ENCODE peak calls at places on chromosomes 3 and 15, in five cellular contexts. E is left ventricle myocardium inferior, O is mucosa of descending colon, Y is body of pancreas, X is uterus. R is an unnamed sample. For H3K4me1, the result is how much of the 10 kb centered on the place peaks cover.

GRCh38 chr3:89533320-89533719 is 425.9 kb downstream of the EPHA3 start:
- DNase-seq in E (no peak), O (no peak), Y (no peak), X (no peak), R (no peak)

GRCh38 chr3:65894126-65894525 is 144.6 kb downstream of the MAGI1 start:
- DNase-seq in E (no peak), O (no peak), Y (no peak), X (no peak), R (no peak)

GRCh38 chr3:13850161-13850945 is 29.5 kb downstream of the WNT7A start:
- DNase-seq in E (no peak), O (no peak), Y (peak), X (no peak), R (peak)

GRCh38 chr15:96321422-96322391 is 8.8 kb upstream of the NR2F2 start:
- DNase-seq in E (no peak), O (no peak), Y (no peak), X (peak), R (no peak)

GRCh38 chr3:46874430-46874829 is 3.1 kb upstream of the PTH1R start:
- DNase-seq in E (peak), O (no peak), Y (no peak), X (no peak), R (no peak)

GRCh38 chr3:42830437-42831320 is 21.4 kb downstream of the ACKR2 start:
- DNase-seq in E (no peak), O (no peak), Y (no peak), X (no peak), R (peak)

GRCh38 chr15:95866698-95867440 is 463.6 kb upstream of the NR2F2 start:
- DNase-seq in E (no peak), O (no peak), Y (no peak), X (no peak), R (no peak)

GRCh38 chr3:178318957-178319528 is 217.2 kb upstream of the KCNMB2 start:
- DNase-seq in E (no peak), O (no peak), Y (no peak), X (no peak), R (peak)

GRCh38 chr3:31050296-31050695 is 155.8 kb upstream of the GADL1 start:
- DNase-seq in E (no peak), O (no peak), Y (no peak), X (no peak), R (no peak)

GRCh38 chr3:58059349-58060321 is 51.4 kb downstream of the FLNB start:
- DNase-seq in E (no peak), O (peak), Y (peak), X (peak), R (peak)

GRCh38 chr3:190519886-190520285 is 6.0 kb downstream of the IL1RAP start:
- DNase-seq in E (no peak), O (no peak), Y (no peak), X (no peak), R (no peak)

GRCh38 chr15:94692697-94693096 is 461.3 kb downstream of the MCTP2 start:
- DNase-seq in E (no peak), O (no peak), Y (no peak), X (no peak), R (no peak)

GRCh38 chr3:29415824-29416223 is 135.0 kb downstream of the RBMS3 start:
- DNase-seq in E (no peak), O (no peak), Y (no peak), X (no peak), R (no peak)

GRCh38 chr3:178772746-178773145 is 236.5 kb downstream of the KCNMB2 start:
- DNase-seq in E (no peak), O (no peak), Y (no peak), X (no peak), R (no peak)

DNA sequence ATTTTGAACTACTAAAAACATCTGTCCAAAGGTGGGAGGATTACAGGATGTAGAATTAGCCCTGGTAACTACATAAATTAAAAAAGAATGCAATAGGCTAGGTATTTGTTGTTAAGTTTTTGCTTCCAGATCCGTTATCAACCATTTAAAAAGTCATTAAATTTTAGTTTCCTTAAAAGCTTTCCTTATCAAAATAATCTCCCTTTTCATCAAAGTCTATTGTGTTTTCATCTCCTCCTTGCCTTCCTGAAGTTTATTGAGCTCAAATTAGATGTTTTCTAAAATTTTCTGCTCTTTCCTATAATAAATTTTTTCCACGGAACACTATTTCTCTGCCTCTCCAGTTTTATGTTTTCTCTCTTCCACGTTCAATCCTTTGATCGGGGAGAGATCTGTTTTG is 108.6 kb downstream of the MEX3B start:
- DNase-seq in E (no peak), O (no peak), Y (no peak), X (no peak), R (no peak)
- TF ChIP-seq CTCF in E (no peak), O (no peak), Y (no peak), X (no peak), R (no peak)

GRCh38 chr3:171285287-171285686 is 174.9 kb downstream of the TNIK start:
- DNase-seq in E (no peak), O (no peak), Y (no peak), X (no peak), R (no peak)
- H3K4me1 ChIP-seq in E (half or more), O (under half), Y (under half), X (under half), R (under half)

GRCh38 chr3:164419220-164419619 is 659.1 kb downstream of the SI start:
- DNase-seq in E (no peak), O (no peak), Y (no peak), X (no peak), R (no peak)
- TF ChIP-seq CTCF in E (no peak), O (no peak), Y (no peak), X (no peak), R (no peak)

DNA sequence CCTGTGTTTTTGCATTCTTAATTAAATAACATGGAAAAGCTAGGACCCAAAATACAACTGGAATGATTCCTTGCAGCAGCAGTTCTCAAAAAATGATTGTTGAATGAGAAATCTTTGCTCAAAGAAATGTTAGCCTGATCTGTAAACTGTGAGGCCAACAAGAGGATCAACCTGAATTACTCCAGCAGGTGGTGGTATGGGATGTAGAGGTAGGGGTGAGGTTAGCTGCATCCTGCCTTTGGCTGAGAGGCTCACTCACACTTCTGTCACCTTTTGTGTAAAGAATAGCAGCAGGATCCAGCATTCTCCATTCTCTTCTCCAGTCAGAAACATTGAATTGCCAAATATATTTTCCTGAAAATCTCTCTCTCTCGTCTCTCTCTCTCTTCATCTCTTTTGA is 26.5 kb upstream of the FAM98B start:
- DNase-seq in E (no peak), O (no peak), Y (no peak), X (no peak), R (no peak)
- H3K4me1 ChIP-seq in E (under half), O (under half), Y (under half), X (under half), R (under half)

DNA sequence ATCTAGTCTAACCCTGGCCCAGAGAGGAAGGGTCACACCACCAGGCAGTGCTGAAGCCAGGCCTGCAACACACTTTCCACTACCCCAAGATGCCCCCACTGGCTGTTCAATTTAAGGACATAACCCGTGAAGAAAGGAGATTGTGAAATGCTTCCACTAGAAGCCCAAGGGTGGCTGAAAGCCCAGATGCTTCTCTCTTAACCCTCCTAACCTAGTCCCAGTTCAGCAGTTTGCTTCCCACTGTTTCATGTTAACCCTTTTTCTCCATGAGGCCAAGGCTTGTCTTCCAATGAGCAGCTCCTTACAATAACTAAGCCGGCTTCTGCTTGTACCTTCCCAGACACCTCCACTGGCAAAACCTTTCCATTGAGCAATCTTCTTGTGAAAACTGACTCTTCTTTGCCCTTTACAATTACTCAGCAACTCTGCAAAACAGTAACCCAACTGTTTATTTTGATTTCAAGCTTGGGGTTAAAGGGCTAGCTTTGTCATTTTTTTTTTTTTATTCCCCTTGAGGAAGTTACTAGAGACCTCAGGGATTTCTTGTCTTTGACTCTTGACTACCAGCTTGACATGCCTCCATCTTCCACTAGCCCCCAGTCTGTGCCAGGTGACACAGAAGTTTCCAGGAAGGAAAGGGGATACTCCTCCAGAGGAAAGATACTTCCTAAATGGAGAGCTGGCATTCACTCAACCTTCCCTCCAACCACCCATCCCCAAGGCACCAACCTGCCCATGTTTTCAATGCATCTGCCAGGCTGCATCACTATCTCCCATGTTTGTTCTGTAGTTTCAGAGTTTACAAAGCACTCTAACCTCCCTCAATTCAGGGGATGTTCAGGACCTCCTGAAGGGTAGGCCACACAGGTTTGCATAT is 198.6 kb upstream of the LPP start:
- DNase-seq in E (no peak), O (no peak), Y (no peak), X (peak), R (no peak)
- TF ChIP-seq CTCF in E (no peak), O (no peak), Y (no peak), X (no peak), R (no peak)

GRCh38 chr3:143973352-143974021 is 1.9 kb downstream of the DIPK2A start:
- DNase-seq in E (no peak), O (no peak), Y (no peak), X (no peak), R (no peak)

GRCh38 chr3:143975549-143976152 is 4.0 kb downstream of the DIPK2A start:
- DNase-seq in E (no peak), O (no peak), Y (no peak), X (no peak), R (peak)

GRCh38 chr3:143972495-143973351 is 1.1 kb downstream of the DIPK2A start:
- DNase-seq in E (peak), O (peak), Y (peak), X (peak), R (peak)

GRCh38 chr3:143974877-143975238 is 3.2 kb downstream of the DIPK2A start:
- DNase-seq in E (no peak), O (no peak), Y (no peak), X (no peak), R (no peak)

DNA sequence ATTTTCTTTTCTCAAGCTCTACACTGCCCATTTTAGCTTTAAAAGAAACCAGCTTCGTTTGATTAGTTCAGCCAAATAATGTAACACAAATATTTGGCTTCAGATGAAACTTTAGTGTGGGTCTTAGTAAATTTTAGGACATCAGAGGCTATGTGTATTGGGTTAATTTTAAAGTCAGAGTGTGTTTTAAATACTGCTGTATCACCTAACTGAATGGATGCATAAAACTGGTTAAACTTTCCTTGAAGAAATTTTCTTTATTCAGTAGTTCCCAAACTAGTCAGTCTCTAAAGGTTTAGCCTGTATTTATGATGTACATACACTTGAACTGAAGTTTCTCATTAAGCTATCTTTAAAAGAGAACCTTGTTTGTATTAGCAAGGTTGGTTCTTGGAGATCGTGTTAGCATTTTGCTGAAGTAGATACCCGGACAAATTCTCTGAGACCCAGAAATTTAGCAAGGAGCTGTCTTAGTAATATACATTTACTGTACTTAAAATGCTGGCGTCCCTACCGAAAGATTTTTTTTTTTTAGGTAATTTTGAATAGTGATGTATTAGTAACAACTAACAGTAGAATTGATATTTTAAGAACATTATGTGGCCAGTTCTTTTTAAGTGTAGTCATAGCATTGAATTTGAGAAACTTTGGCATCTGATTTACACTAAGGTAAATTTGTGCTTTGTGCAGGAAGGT is 2.7 kb downstream of the DIPK2A start:
- DNase-seq in E (no peak), O (no peak), Y (no peak), X (no peak), R (no peak)
- H3K4me1 ChIP-seq in E (half or more), O (under half), Y (under half), X (under half), R (under half)

R was measured in Caco-2.